ENCODE peak calls at places on chromosome X, in seven cellular contexts. P is brain microvascular endothelial cell; W is CD4-positive, alpha-beta T cell; U is dorsolateral prefrontal cortex; R is transverse colon; Q is epithelial cell of esophagus; O is HL-60. N is an unnamed sample.

GRCh38 chrX:78514852-78515251 is 144.3 kb downstream of the RTL3 start:
- DNase-seq in P (no peak), W (no peak), U (no peak), R (no peak), Q (peak), O (no peak), N (no peak)

GRCh38 chrX:153569475-153569874 is 29.5 kb downstream of the CCNQ start:
- DNase-seq in P (no peak), W (no peak), U (no peak), R (no peak), Q (no peak), O (peak), N (no peak)

GRCh38 chrX:131874300-131874699 is 148.8 kb upstream of the STK26 start:
- DNase-seq in P (no peak), W (no peak), U (no peak), R (no peak), Q (no peak), O (no peak), N (no peak)

GRCh38 chrX:149456476-149457245 is 48.4 kb downstream of the IDS start:
- DNase-seq in P (no peak), W (no peak), U (no peak), R (no peak), Q (peak), O (no peak), N (no peak)

GRCh38 chrX:140180585-140180984 is 215.3 kb upstream of the CXorf66 start:
- DNase-seq in P (peak), W (no peak), U (no peak), R (no peak), Q (peak), O (no peak), N (no peak)

GRCh38 chrX:153410328-153410727 is 944 bp upstream of the ZFP92 start:
- DNase-seq in P (no peak), W (no peak), U (no peak), R (no peak), Q (no peak), O (no peak), N (no peak)

GRCh38 chrX:107574054-107574683 is 54.1 kb upstream of the PRPS1 start:
- DNase-seq in P (peak), W (no peak), U (no peak), R (no peak), Q (peak), O (no peak), N (no peak)

GRCh38 chrX:136260801-136261200 is 9.6 kb upstream of the MAP7D3 start:
- DNase-seq in P (peak), W (no peak), U (peak), R (no peak), Q (peak), O (no peak), N (no peak)

GRCh38 chrX:78513996-78514745 is 145.0 kb downstream of the RTL3 start:
- DNase-seq in P (no peak), W (no peak), U (no peak), R (no peak), Q (no peak), O (no peak), N (no peak)

GRCh38 chrX:118755633-118756032 is 28.2 kb downstream of the IL13RA1 start:
- DNase-seq in P (no peak), W (no peak), U (no peak), R (no peak), Q (no peak), O (no peak), N (no peak)

GRCh38 chrX:17553451-17553850 is 178.5 kb downstream of the NHS start:
- DNase-seq in P (peak), W (no peak), U (no peak), R (peak), Q (peak), O (no peak), N (peak)

GRCh38 chrX:50643525-50644137 is 170.4 kb downstream of the SHROOM4 start:
- DNase-seq in P (no peak), W (no peak), U (no peak), R (no peak), Q (no peak), O (no peak), N (no peak)

GRCh38 chrX:119410027-119410819 is 11.1 kb downstream of the SLC25A43 start:
- DNase-seq in P (peak), W (no peak), U (no peak), R (peak), Q (peak), O (no peak), N (no peak)

GRCh38 chrX:37755073-37755472 is 24.8 kb upstream of the CYBB start:
- DNase-seq in P (no peak), W (no peak), U (no peak), R (peak), Q (no peak), O (peak), N (no peak)

GRCh38 chrX:23952984-23953907 is 45.4 kb downstream of the CXorf58 start:
- DNase-seq in P (no peak), W (peak), U (no peak), R (no peak), Q (no peak), O (peak), N (no peak)

GRCh38 chrX:141405486-141405877 is 163.2 kb upstream of the SPANXC start:
- DNase-seq in P (peak), W (no peak), U (no peak), R (no peak), Q (peak), O (no peak), N (no peak)

GRCh38 chrX:18426004-18426320 is 554 bp downstream of the CDKL5 start:
- DNase-seq in P (no peak), W (no peak), U (no peak), R (no peak), Q (no peak), O (no peak), N (no peak)

GRCh38 chrX:136662104-136662503 is 14.1 kb downstream of the CD40LG start:
- DNase-seq in P (no peak), W (no peak), U (no peak), R (no peak), Q (no peak), O (no peak), N (no peak)

GRCh38 chrX:17405225-17405969 is 30.4 kb downstream of the NHS start:
- DNase-seq in P (peak), W (no peak), U (no peak), R (no peak), Q (peak), O (no peak), N (no peak)

GRCh38 chrX:154411322-154411980 is at the start of gene TAFAZZIN:
- DNase-seq in P (no peak), W (peak), U (peak), R (peak), Q (peak), O (peak), N (peak)

GRCh38 chrX:17361620-17362019 is 13.4 kb upstream of the NHS start:
- DNase-seq in P (no peak), W (no peak), U (no peak), R (no peak), Q (no peak), O (peak), N (no peak)

GRCh38 chrX:30935985-30936384 is 46.9 kb upstream of the TAB3 start:
- DNase-seq in P (peak), W (no peak), U (no peak), R (peak), Q (peak), O (no peak), N (no peak)

GRCh38 chrX:44978976-44979375 is 106.0 kb downstream of the KDM6A start:
- DNase-seq in P (no peak), W (no peak), U (no peak), R (no peak), Q (no peak), O (no peak), N (no peak)

GRCh38 chrX:153765138-153766079 is 1.4 kb downstream of the PLXNB3 start:
- DNase-seq in P (no peak), W (peak), U (peak), R (peak), Q (no peak), O (no peak), N (no peak)

GRCh38 chrX:150567645-150568319 is 639 bp upstream of the MTM1 start:
- DNase-seq in P (no peak), W (no peak), U (no peak), R (no peak), Q (no peak), O (no peak), N (no peak)

GRCh38 chrX:29478336-29479069 is 736.9 kb upstream of the MAGEB2 start:
- DNase-seq in P (peak), W (no peak), U (no peak), R (peak), Q (peak), O (peak), N (no peak)

GRCh38 chrX:54695816-54696487 is 102.1 kb downstream of the ITIH6 start:
- DNase-seq in P (no peak), W (no peak), U (no peak), R (no peak), Q (peak), O (no peak), N (no peak)

GRCh38 chrX:54695231-54695630 is 102.8 kb downstream of the ITIH6 start:
- DNase-seq in P (no peak), W (no peak), U (no peak), R (no peak), Q (peak), O (no peak), N (no peak)
- TF ChIP-seq CTCF in P (no peak), W (no peak), U (no peak), R (no peak), Q (peak), O (no peak), N (no peak)

GRCh38 chrX:48791063-48791820 is 4.9 kb downstream of the GATA1 start:
- DNase-seq in P (no peak), W (no peak), U (no peak), R (no peak), Q (no peak), O (no peak), N (no peak)

GRCh38 chrX:48787809-48788471 is 1.6 kb downstream of the GATA1 start:
- DNase-seq in P (no peak), W (no peak), U (no peak), R (no peak), Q (no peak), O (no peak), N (no peak)

GRCh38 chrX:48789366-48790220 is 3.2 kb downstream of the GATA1 start:
- DNase-seq in P (no peak), W (no peak), U (no peak), R (no peak), Q (no peak), O (peak), N (no peak)

GRCh38 chrX:48792219-48792618 is 5.8 kb downstream of the GATA1 start:
- DNase-seq in P (no peak), W (no peak), U (no peak), R (no peak), Q (no peak), O (no peak), N (no peak)

DNA sequence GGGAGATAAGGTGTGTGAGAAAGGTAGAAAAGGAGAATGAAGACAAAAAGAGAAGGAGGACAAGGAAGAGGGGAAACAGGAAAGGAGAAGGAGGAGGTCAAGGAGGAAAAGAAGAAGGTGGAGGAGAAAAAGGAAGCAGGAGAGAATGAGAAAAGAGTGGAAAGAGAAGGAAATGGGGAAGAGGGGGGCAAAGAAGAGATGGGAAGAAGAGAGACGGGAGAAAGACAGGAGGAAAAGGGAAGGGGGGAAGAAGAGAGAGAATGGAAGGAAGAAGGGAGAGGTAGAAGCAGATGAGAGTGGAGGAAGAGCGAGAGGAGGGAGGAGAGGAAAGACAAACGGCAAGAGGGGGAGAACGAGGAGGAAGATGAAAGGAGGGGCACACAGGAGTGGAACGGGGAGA is 4.1 kb downstream of the GATA1 start:
- DNase-seq in P (no peak), W (no peak), U (no peak), R (no peak), Q (no peak), O (no peak), N (no peak)
- TF ChIP-seq CTCF in P (no peak), W (no peak), U (no peak), R (no peak), Q (no peak), O (no peak), N (no peak)

GRCh38 chrX:110420771-110421498 is 62.3 kb downstream of the RTL9 start:
- DNase-seq in P (no peak), W (no peak), U (peak), R (no peak), Q (no peak), O (no peak), N (no peak)
- TF ChIP-seq CTCF in P (peak), W (no peak), U (peak), R (no peak), Q (peak), O (no peak), N (no peak)

GRCh38 chrX:73267206-73267605 is 52.6 kb upstream of the NAP1L2 start:
- DNase-seq in P (no peak), W (no peak), U (no peak), R (no peak), Q (no peak), O (no peak), N (no peak)

GRCh38 chrX:73266766-73267165 is 52.1 kb upstream of the NAP1L2 start:
- DNase-seq in P (no peak), W (no peak), U (no peak), R (no peak), Q (no peak), O (no peak), N (no peak)

GRCh38 chrX:73268463-73268862 is 53.8 kb upstream of the NAP1L2 start:
- DNase-seq in P (no peak), W (no peak), U (no peak), R (no peak), Q (peak), O (no peak), N (no peak)

GRCh38 chrX:73267979-73268378 is 53.3 kb upstream of the NAP1L2 start:
- DNase-seq in P (no peak), W (no peak), U (no peak), R (no peak), Q (peak), O (no peak), N (no peak)

GRCh38 chrX:73262991-73263390 is 48.3 kb upstream of the NAP1L2 start:
- DNase-seq in P (no peak), W (no peak), U (no peak), R (no peak), Q (peak), O (no peak), N (no peak)
- TF ChIP-seq CTCF in P (peak), W (no peak), U (peak), R (peak), Q (peak), O (no peak), N (no peak)

GRCh38 chrX:134373736-134374135 is 86.2 kb upstream of the HPRT1 start:
- DNase-seq in P (no peak), W (no peak), U (no peak), R (no peak), Q (no peak), O (no peak), N (no peak)

GRCh38 chrX:134377537-134377936 is 82.4 kb upstream of the HPRT1 start:
- DNase-seq in P (peak), W (no peak), U (no peak), R (no peak), Q (peak), O (peak), N (peak)

GRCh38 chrX:134374294-134374693 is 85.7 kb upstream of the HPRT1 start:
- DNase-seq in P (no peak), W (no peak), U (no peak), R (no peak), Q (no peak), O (no peak), N (no peak)

GRCh38 chrX:134374910-134375309 is 85.1 kb upstream of the HPRT1 start:
- DNase-seq in P (no peak), W (no peak), U (no peak), R (no peak), Q (no peak), O (no peak), N (no peak)

GRCh38 chrX:134375691-134376090 is 84.3 kb upstream of the HPRT1 start:
- DNase-seq in P (no peak), W (no peak), U (no peak), R (no peak), Q (no peak), O (no peak), N (no peak)
- TF ChIP-seq CTCF in P (no peak), W (no peak), U (no peak), R (no peak), Q (no peak), O (no peak), N (no peak)

GRCh38 chrX:10636337-10636736 is 16.0 kb upstream of the MID1 start:
- DNase-seq in P (peak), W (no peak), U (no peak), R (peak), Q (peak), O (no peak), N (no peak)
- TF ChIP-seq CTCF in P (peak), W (no peak), U (peak), R (peak), Q (peak), O (no peak), N (no peak)

GRCh38 chrX:74420194-74421035 is 878 bp upstream of the SLC16A2 start:
- DNase-seq in P (peak), W (peak), U (peak), R (peak), Q (peak), O (no peak), N (peak)
- TF ChIP-seq CTCF in P (peak), W (no peak), U (no peak), R (no peak), Q (no peak), O (no peak), N (no peak)

GRCh38 chrX:13472975-13473665 is 96.3 kb upstream of the EGFL6 start:
- DNase-seq in P (no peak), W (no peak), U (no peak), R (no peak), Q (no peak), O (no peak), N (no peak)
- TF ChIP-seq CTCF in P (peak), W (no peak), U (no peak), R (no peak), Q (no peak), O (no peak), N (no peak)

DNA sequence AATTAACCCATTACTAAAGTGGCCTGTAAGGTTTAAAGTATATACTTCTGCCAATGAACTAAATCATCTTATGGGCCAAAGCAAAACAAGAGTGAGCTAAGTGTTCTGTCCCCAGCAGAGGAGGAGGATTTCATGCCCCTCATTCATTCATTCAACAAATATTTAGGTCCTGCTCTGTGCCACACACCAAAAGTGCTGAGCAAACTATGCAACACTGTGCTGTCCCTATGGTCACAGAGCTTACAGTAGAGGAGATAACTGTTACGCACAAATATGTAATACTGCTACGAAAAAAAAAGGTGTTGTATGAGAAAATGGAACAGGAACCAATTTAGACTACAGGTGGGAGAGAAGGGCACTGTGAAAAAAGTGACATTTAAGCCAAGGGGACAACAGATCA is 1.7 kb downstream of the SH3KBP1 start:
- DNase-seq in P (no peak), W (no peak), U (no peak), R (no peak), Q (no peak), O (no peak), N (no peak)
- TF ChIP-seq CTCF in P (no peak), W (no peak), U (no peak), R (no peak), Q (no peak), O (no peak), N (no peak)

N was measured in prostate gland.